ENCODE peak calls at places on chromosomes 16 and 17, in six cellular contexts. V is mammary epithelial cell, D is activated B cell treated with CpG ODN at 0.5 μM for 24 hours, N is progenitor cell of endocrine pancreas, F is AG10803, Y is stomach. Z is an unnamed sample.

GRCh38 chr17:43418441-43419374 is 19.9 kb downstream of the ARL4D start:
- DNase-seq in V (peak), D (no peak), N (no peak), F (peak), Y (no peak), Z (no peak)

GRCh38 chr16:11219188-11219587 is 36.8 kb downstream of the SOCS1 start:
- DNase-seq in V (no peak), D (no peak), N (no peak), F (no peak), Y (no peak), Z (no peak)

GRCh38 chr17:77376795-77377751 is 236.3 kb downstream of the SEC14L1 start:
- DNase-seq in V (no peak), D (no peak), N (no peak), F (peak), Y (peak), Z (no peak)

GRCh38 chr16:728131-728889 is 1.4 kb downstream of the HAGHL start:
- DNase-seq in V (peak), D (peak), N (no peak), F (peak), Y (peak), Z (no peak)

GRCh38 chr17:81057079-81057730 is 22.3 kb downstream of the BAIAP2 start:
- DNase-seq in V (peak), D (no peak), N (no peak), F (no peak), Y (peak), Z (no peak)

GRCh38 chr16:89826531-89827382 is 1.5 kb upstream of the SPIRE2 start:
- DNase-seq in V (no peak), D (no peak), N (no peak), F (no peak), Y (peak), Z (no peak)

GRCh38 chr16:84585886-84586285 is 32.0 kb downstream of the COTL1 start:
- DNase-seq in V (no peak), D (no peak), N (no peak), F (no peak), Y (no peak), Z (no peak)

GRCh38 chr16:6576646-6577045 is 756.0 kb upstream of the RBFOX1 start:
- DNase-seq in V (no peak), D (no peak), N (no peak), F (no peak), Y (no peak), Z (no peak)

GRCh38 chr16:27838536-27839175 is 224.9 kb downstream of the GSG1L start:
- DNase-seq in V (peak), D (no peak), N (no peak), F (no peak), Y (no peak), Z (no peak)

GRCh38 chr16:55369151-55369550 is 45.1 kb downstream of the IRX6 start:
- DNase-seq in V (no peak), D (no peak), N (no peak), F (no peak), Y (no peak), Z (no peak)

GRCh38 chr16:79317521-79317920 is 283.0 kb downstream of the MAF start:
- DNase-seq in V (no peak), D (no peak), N (no peak), F (no peak), Y (no peak), Z (no peak)

GRCh38 chr16:87608400-87608985 is 6.2 kb downstream of the JPH3 start:
- DNase-seq in V (peak), D (no peak), N (peak), F (peak), Y (peak), Z (peak)

GRCh38 chr17:79832211-79833109 is 6.8 kb downstream of the CBX4 start:
- DNase-seq in V (no peak), D (no peak), N (no peak), F (no peak), Y (peak), Z (no peak)

GRCh38 chr17:68029512-68030215 is 5.9 kb upstream of the KPNA2 start:
- DNase-seq in V (no peak), D (no peak), N (no peak), F (no peak), Y (no peak), Z (no peak)

GRCh38 chr17:42618442-42619150 is 9.1 kb downstream of the TUBG1 start:
- DNase-seq in V (peak), D (no peak), N (peak), F (no peak), Y (peak), Z (no peak)

GRCh38 chr17:45175759-45176140 is 14.1 kb downstream of the HEXIM2 start:
- DNase-seq in V (no peak), D (no peak), N (no peak), F (no peak), Y (no peak), Z (no peak)

GRCh38 chr17:9470171-9470570 is 105.4 kb downstream of the STX8 start:
- DNase-seq in V (no peak), D (no peak), N (no peak), F (peak), Y (no peak), Z (no peak)

GRCh38 chr17:9465216-9465921 is 110.3 kb downstream of the STX8 start:
- DNase-seq in V (no peak), D (no peak), N (no peak), F (peak), Y (no peak), Z (no peak)

GRCh38 chr17:9468937-9469336 is 106.7 kb downstream of the STX8 start:
- DNase-seq in V (no peak), D (no peak), N (no peak), F (no peak), Y (no peak), Z (no peak)

GRCh38 chr17:9468532-9468931 is 107.1 kb downstream of the STX8 start:
- DNase-seq in V (no peak), D (no peak), N (no peak), F (no peak), Y (no peak), Z (no peak)

GRCh38 chr17:9467518-9467917 is 108.1 kb downstream of the STX8 start:
- DNase-seq in V (no peak), D (no peak), N (no peak), F (no peak), Y (no peak), Z (no peak)
- TF ChIP-seq CTCF in V (no peak), D (no peak), N (peak), F (no peak), Y (no peak), Z (no peak)

GRCh38 chr17:8117980-8118768 is at the start of gene ALOXE3:
- DNase-seq in V (peak), D (no peak), N (no peak), F (peak), Y (peak), Z (no peak)
- TF ChIP-seq CTCF in V (no peak), D (no peak), N (no peak), F (peak), Y (no peak), Z (no peak)

DNA sequence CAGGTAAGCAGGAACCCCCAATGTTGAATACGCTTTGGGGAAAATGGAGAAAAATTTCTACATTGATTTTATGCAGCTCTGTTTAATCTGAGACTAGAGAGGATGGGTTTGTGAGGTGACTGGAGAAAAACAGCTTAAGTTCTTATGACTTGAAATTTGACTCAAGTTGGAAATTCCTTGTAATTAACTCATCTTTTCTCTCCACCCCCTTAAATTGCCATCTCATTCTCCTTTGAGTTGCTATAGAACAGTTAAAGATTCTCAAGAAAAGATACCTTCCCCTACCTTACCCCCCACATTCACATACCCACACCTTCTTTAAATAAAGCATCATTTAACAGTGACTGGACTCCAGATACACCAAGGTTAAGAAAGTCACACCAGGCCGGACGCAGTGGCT is 24.2 kb downstream of the ZNRF1 start:
- DNase-seq in V (peak), D (no peak), N (no peak), F (no peak), Y (no peak), Z (no peak)
- TF ChIP-seq CTCF in V (no peak), D (no peak), N (no peak), F (no peak), Y (no peak), Z (no peak)

DNA sequence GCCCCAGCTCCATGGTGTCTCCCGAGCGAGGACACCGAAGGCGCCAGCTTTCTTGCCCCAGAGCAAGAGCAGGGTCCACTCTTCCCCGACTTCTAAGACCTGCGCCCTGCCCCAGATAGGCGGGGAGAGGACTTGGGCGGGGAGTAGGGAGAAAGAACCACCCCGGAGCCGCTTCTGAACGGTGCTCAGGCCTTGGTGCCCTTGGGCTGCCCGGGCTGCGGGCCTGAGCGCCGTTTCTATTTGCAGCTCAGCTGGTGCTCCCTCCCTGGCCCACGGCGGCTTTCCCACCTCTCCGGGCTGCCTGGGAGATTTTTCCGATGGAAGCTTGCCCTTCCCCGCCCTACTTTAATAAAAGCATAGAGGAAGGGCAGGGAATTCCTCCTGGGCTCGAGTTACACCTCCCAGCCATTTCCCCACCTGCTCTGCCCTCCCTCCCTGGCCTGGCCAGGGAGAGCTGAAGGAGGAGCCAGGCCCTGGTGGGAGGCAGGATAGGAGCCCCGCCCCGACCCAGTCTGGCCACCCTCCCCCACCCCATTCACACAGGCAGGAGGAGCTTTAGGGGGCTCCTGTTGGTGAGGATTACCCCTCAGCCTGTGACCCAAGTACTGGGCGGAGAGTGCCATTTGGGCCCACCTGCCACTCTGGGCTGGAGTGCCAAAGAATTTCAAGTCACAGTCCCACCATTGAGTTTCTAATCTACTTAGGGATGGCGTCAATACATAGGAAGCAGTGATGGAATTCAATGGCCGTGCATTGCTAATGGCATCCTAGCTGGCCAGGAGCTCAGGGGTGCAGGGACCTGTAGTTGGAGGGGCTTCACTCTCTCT is 2.0 kb downstream of the MMP15 start:
- DNase-seq in V (peak), D (no peak), N (no peak), F (no peak), Y (peak), Z (no peak)
- TF ChIP-seq CTCF in V (no peak), D (no peak), N (no peak), F (no peak), Y (no peak), Z (no peak)

DNA sequence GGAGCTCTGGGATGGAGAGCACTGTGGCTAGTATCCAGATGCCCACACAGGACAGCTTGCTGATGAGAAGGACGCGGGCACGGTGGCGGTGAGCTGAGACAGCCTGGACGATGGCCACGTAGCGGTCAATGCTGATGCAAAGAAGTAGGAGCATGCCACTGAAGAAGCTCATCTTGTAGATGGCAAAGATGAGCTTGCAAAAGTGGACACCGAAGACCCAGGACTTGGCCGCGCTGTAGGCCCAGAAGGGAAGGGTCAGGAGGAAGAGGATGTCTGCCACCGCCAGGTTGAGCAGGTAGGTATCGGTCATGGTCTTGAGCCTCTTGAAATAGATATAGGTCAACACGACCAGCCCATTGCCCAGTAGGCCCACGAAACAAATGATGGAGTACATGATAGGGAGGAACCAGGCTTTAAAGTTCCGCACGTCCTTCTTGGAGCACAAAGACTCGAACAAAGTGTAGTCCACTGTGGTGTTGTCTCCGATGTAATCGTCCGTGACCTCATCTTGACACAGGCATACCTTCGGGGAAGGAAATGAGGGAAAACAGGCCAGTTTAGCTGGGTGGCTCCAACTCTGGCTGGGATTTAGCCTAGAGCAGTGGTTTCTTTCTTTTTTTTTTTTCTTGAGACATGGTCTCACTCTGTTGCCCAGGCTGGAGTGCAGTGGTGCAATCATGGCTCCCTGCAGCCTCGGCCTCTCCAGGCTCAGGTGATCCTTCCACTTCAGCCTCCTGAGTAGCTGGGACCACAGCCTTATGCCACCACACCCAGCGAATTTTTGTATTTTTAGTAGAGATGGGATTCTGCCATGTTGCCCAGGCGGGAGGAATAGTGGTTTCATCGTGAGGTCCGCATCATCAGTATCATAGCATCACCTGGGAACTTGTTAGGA is 9.7 kb downstream of the CCR7 start:
- DNase-seq in V (no peak), D (no peak), N (peak), F (no peak), Y (peak), Z (peak)
- TF ChIP-seq CTCF in V (no peak), D (no peak), N (no peak), F (no peak), Y (no peak), Z (no peak)

DNA sequence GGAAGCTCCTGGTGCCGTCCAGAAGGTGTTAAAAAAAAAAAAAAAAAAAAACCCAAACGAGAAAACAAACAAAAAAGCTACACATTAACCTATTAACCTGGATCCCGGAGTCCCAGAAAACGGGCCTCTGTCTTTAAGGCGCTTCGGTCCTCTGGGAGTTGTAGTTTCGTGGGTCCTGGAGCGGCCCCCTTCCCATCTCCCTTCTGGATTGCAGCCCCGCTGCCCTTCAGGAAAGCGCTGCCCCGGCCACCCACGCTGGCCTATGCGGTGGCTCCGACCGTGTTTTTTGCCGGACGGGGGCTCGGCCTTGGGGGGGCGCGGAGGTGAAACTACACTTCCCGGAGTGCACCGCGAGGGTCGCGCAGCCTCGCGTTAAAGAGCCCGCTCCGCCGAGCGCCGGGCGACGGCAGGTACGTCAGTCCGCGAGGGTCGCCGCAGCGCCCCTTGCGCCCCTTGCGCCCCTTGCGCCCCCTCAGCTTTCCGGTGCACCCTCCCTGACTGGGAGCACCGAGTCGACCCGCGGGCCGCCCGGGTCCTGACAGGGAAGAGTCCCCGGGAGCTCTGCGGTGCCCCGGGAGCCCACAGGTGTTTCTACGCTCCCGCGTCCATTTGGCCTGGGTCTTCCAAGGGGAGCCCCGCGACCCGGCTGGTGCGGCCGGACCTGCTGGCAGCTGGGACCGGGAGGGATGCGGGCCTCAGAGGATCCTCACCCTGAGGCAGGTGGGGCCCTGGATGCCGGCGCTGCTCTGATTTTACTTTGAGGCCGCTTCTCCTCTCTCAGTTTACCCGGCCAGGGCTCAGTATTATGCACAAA is at the start of gene FCSK:
- DNase-seq in V (peak), D (peak), N (peak), F (peak), Y (peak), Z (peak)
- TF ChIP-seq CTCF in V (no peak), D (no peak), N (peak), F (no peak), Y (no peak), Z (peak)

DNA sequence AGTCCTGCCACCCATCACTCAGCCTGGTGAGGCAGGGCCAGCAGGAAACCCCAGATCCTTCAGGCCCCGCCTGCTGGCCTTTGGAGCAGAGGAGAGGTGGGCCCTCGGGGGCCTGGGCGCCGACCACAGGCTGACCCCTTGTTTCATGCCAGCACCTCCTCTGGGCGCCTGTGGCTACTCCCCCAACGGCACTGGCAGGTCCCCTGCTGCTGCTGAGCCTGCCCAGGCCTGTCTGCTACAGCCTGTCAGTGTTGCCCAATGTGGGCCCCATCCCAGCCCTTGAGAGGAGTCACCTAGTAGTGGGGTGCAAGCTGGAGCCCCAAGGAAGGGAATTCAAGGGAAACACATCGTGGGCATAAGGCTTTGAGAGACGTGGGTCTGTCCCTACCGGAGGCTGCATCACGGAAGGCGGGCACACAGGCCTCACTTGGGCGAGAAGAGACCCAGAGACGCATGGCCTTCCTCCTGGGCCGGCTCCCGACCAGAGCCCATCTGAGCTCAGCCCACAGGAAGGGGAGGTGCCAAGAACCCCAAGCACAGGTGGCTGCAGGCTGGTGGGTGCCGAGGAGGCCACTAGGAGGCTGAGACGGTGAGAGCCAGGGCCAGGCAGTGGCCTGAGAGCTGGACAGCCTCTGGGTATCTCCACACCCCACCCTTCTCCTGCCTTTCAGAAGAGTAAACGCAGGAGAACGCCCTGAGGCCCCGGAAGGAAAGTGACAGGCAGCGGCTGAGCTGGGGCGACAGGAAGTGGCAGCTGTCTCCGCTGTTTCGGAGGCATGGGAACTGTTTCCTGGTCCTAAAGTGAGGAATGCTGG is 8.1 kb upstream of the FASN start:
- DNase-seq in V (peak), D (peak), N (peak), F (peak), Y (peak), Z (no peak)
- TF ChIP-seq CTCF in V (peak), D (no peak), N (peak), F (peak), Y (peak), Z (peak)